ENCODE peak calls at places on chromosomes 3 and 15, in six cellular contexts. K is IMR-90, O is mesenchymal stem cell, M is H9, C is neuronal stem cell, I is trophoblast cell. B is an unnamed sample.

GRCh38 chr3:181955566-181955965 is 243.8 kb downstream of the SOX2 start:
- DNase-seq in K (no peak), O (no peak), M (no peak), C (no peak), I (no peak), B (no peak)

GRCh38 chr15:77369168-77369567 is 50.7 kb downstream of the PEAK1 start:
- DNase-seq in K (peak), O (peak), M (no peak), C (no peak), I (no peak), B (no peak)

GRCh38 chr3:99753268-99753975 is 64.2 kb upstream of the CMSS1 start:
- DNase-seq in K (peak), O (peak), M (peak), C (peak), I (peak), B (peak)

GRCh38 chr15:100108346-100108745 is 233.4 kb downstream of the ADAMTS17 start:
- DNase-seq in K (no peak), O (no peak), M (no peak), C (no peak), I (no peak), B (no peak)

GRCh38 chr3:188962253-188963247 is 209.2 kb upstream of the TPRG1 start:
- DNase-seq in K (no peak), O (no peak), M (no peak), C (no peak), I (no peak), B (no peak)

GRCh38 chr3:125165189-125165947 is 47.2 kb downstream of the SLC12A8 start:
- DNase-seq in K (peak), O (peak), M (peak), C (no peak), I (peak), B (peak)

GRCh38 chr15:97196066-97197027 is 764.2 kb upstream of the ARRDC4 start:
- DNase-seq in K (no peak), O (peak), M (no peak), C (no peak), I (no peak), B (peak)

GRCh38 chr15:36883705-36884355 is 216.5 kb downstream of the MEIS2 start:
- DNase-seq in K (peak), O (peak), M (peak), C (peak), I (peak), B (peak)

GRCh38 chr3:192494176-192494575 is 233.2 kb downstream of the FGF12 start:
- DNase-seq in K (no peak), O (no peak), M (no peak), C (no peak), I (no peak), B (no peak)

GRCh38 chr3:67228136-67228535 is 230.0 kb downstream of the KBTBD8 start:
- DNase-seq in K (no peak), O (no peak), M (no peak), C (no peak), I (peak), B (no peak)

GRCh38 chr3:75294124-75294523 is 370.0 kb upstream of the FRG2C start:
- DNase-seq in K (peak), O (peak), M (peak), C (peak), I (peak), B (peak)

GRCh38 chr3:187639912-187640822 is 30.0 kb downstream of the SST start:
- DNase-seq in K (no peak), O (no peak), M (no peak), C (no peak), I (no peak), B (no peak)

GRCh38 chr15:92807971-92808571 is 92.1 kb upstream of the CHD2 start:
- DNase-seq in K (no peak), O (peak), M (no peak), C (no peak), I (peak), B (no peak)

GRCh38 chr3:21618695-21619094 is 132.3 kb downstream of the ZNF385D start:
- DNase-seq in K (no peak), O (no peak), M (no peak), C (no peak), I (no peak), B (no peak)
- H3K14ac ChIP-seq in K (no peak), O (no peak), M (no peak), C (no peak), I (no peak), B (no peak)

GRCh38 chr15:73928241-73928579 is 1.9 kb downstream of the LOXL1 start:
- DNase-seq in K (no peak), O (no peak), M (no peak), C (no peak), I (peak), B (no peak)

GRCh38 chr15:73927003-73927475 is 777 bp downstream of the LOXL1 start:
- DNase-seq in K (no peak), O (peak), M (peak), C (no peak), I (peak), B (no peak)

GRCh38 chr15:73926191-73927002 is at the start of gene LOXL1:
- DNase-seq in K (peak), O (peak), M (peak), C (peak), I (peak), B (no peak)

GRCh38 chr15:73928971-73929627 is 2.8 kb downstream of the LOXL1 start:
- DNase-seq in K (no peak), O (no peak), M (no peak), C (no peak), I (peak), B (no peak)

GRCh38 chr15:73927476-73928240 is 1.4 kb downstream of the LOXL1 start:
- DNase-seq in K (peak), O (no peak), M (peak), C (no peak), I (peak), B (no peak)
- H3K23ac ChIP-seq in K (peak), O (peak), M (no peak), C (peak), I (no peak), B (no peak)

GRCh38 chr3:171480526-171480925 is 20.3 kb upstream of the TNIK start:
- DNase-seq in K (no peak), O (no peak), M (no peak), C (no peak), I (no peak), B (no peak)

GRCh38 chr3:171476532-171477102 is 16.4 kb upstream of the TNIK start:
- DNase-seq in K (no peak), O (no peak), M (no peak), C (no peak), I (no peak), B (no peak)

GRCh38 chr3:171485338-171485737 is 25.1 kb upstream of the TNIK start:
- DNase-seq in K (no peak), O (no peak), M (no peak), C (no peak), I (no peak), B (no peak)

DNA sequence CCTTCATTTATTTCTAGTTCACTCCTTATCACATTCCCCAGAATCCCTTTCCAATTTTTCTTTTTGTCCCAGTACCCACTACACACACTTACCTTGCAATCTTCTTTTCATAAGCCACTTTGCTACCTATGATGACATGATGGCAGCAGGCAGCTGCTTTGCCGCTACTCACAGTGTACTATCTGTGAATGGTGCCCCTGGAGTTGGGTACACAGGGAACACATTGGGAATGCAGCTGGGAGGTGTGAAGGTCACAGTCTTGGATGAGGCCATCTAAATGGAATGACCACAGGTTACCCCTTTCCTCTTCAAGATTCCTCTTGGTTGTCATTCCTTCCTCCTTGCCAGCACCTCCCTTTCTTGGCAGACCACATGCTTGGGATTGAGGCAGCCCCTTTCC is 20.8 kb upstream of the TNIK start:
- DNase-seq in K (no peak), O (no peak), M (no peak), C (no peak), I (no peak), B (no peak)
- H3K14ac ChIP-seq in K (peak), O (no peak), M (no peak), C (no peak), I (no peak), B (no peak)

GRCh38 chr3:55555866-55556621 is 68.9 kb upstream of the WNT5A start:
- DNase-seq in K (peak), O (no peak), M (no peak), C (no peak), I (no peak), B (no peak)
- H3K23ac ChIP-seq in K (no peak), O (no peak), M (no peak), C (no peak), I (no peak), B (no peak)

GRCh38 chr15:28904023-28904422 is 18.2 kb downstream of the APBA2 start:
- DNase-seq in K (no peak), O (no peak), M (no peak), C (no peak), I (no peak), B (no peak)
- H3K14ac ChIP-seq in K (no peak), O (no peak), M (no peak), C (no peak), I (no peak), B (no peak)

DNA sequence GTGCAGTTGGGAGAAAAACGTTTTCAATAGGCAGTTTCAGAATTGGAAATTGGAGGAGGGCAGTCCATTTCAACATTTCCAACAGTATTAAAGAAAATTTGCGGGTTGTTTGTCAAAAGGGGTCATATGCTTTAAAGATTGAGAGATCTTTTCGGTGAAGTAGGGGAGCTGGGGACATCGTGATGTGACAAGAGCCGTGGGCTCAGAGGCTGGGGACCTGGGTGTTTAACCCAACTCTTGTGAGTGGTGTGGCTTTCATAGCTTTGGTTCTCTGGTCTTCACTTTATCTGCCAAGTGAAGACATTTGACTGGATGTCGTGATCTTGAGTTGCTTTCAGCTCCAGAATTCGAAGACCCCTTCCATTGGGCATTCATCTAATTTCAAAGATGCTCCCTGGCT is 133.2 kb downstream of the PGPEP1L start:
- DNase-seq in K (no peak), O (no peak), M (no peak), C (no peak), I (no peak), B (no peak)
- H3K23ac ChIP-seq in K (peak), O (no peak), M (no peak), C (no peak), I (no peak), B (no peak)

DNA sequence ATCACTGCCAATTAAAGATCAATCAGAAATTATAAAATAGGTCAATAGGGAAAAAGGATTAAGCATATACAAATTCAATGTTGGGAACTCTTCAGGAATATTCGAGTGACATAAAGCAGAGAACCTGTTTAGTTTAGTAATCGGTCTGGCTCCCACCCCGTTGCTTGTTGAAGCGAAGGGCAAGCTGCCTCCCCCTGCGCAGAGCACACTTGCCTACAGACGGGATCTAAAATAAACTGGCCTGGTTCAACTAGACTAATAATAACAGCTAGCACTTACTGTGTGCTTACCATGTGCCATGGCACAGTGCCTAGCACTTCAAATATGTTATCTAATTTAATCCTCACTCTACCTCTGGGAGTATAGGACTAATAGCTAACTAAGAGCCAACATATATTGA is 8.6 kb downstream of the SEMA6D start:
- DNase-seq in K (no peak), O (no peak), M (no peak), C (no peak), I (no peak), B (no peak)
- H3K14ac ChIP-seq in K (peak), O (no peak), M (no peak), C (no peak), I (no peak), B (no peak)

B was measured in H1.